ENCODE peak calls at places on chromosomes 5 and 9, in seven cellular contexts. D is hepatocyte; E is Ammon's horn; S is activated T-helper 2 cell treated with anti-CD3 and anti-CD28 coated beads, Interferon-gamma antibody, Interleukin-2, Interleukin-4, amounts not matched to agents 10 μg/mL and 5 μg/mL and 100 μg/mL, durations not matched to agents 14 hours and 24 hours and 36 hours; X is anterior cingulate cortex; T is stimulated activated naive CD4-positive, alpha-beta T cell; U is ACHN. H is an unnamed sample.

GRCh38 chr9:130276955-130277354 is 11.4 kb downstream of the HMCN2 start:
- DNase-seq in U (no peak), E (no peak), X (no peak), D (no peak), T (no peak), S (no peak), H (no peak)

GRCh38 chr5:73284985-73285384 is 112.0 kb downstream of the TMEM174 start:
- DNase-seq in U (no peak), T (no peak), X (no peak), S (no peak), D (no peak), E (no peak), H (no peak)

GRCh38 chr5:125120012-125120411 is 373.6 kb upstream of the ZNF608 start:
- DNase-seq in X (no peak), D (no peak), T (no peak), E (no peak), U (no peak), S (no peak), H (no peak)

GRCh38 chr9:78938821-78939220 is 632.9 kb upstream of the TLE4 start:
- DNase-seq in U (no peak), S (no peak), E (no peak), T (no peak), D (no peak), X (no peak), H (no peak)

GRCh38 chr5:95403996-95404395 is 12.8 kb downstream of the FAM81B start:
- DNase-seq in X (no peak), D (no peak), T (no peak), E (no peak), S (no peak), U (peak; percentile 8), H (no peak)

GRCh38 chr9:13071921-13072320 is 207.6 kb downstream of the MPDZ start:
- DNase-seq in X (no peak), D (no peak), E (no peak), T (no peak), U (no peak), S (no peak), H (no peak)

GRCh38 chr9:73179594-73179993 is 27.9 kb downstream of the ANXA1 start:
- DNase-seq in E (no peak), U (no peak), X (no peak), S (no peak), D (peak; percentile 17), T (no peak), H (no peak)

GRCh38 chr5:159208508-159209437 is 580 bp downstream of the RNF145 start:
- DNase-seq in T (peak; percentile 21), S (peak; percentile 10), U (peak; percentile 44), D (peak; percentile 64), X (peak; percentile 63), E (peak; percentile 39), H (no peak)

GRCh38 chr9:16171851-16172250 is 619.0 kb downstream of the CCDC171 start:
- DNase-seq in D (no peak), U (no peak), T (no peak), X (no peak), S (no peak), E (no peak), H (no peak)

GRCh38 chr5:75567710-75568109 is 43.5 kb upstream of the ANKDD1B start:
- DNase-seq in D (peak; percentile 5), X (no peak), T (no peak), U (peak; percentile 46), E (no peak), S (no peak), H (no peak)

GRCh38 chr9:3497406-3497805 is 28.4 kb downstream of the RFX3 start:
- DNase-seq in S (no peak), U (no peak), E (no peak), D (no peak), X (no peak), T (no peak), H (no peak)

GRCh38 chr9:121744002-121744686 is 92.7 kb downstream of the DAB2IP start:
- DNase-seq in D (peak; percentile 73), S (peak; percentile 29), T (peak; percentile 16), X (no peak), E (peak; percentile 81), U (peak; percentile 53), H (no peak)